ENCODE peak calls at places on chromosomes 16 and 17, in seven cellular contexts. One of them, this sample, is unnamed.

GRCh38 chr17:56903560-56903959 is 10.3 kb downstream of the TRIM25 start:
- DNase-seq in pancreas: no peak
- DNase-seq in NAMALWA: no peak
- DNase-seq in endothelial cell: no peak
- DNase-seq in Caco-2: no peak
- DNase-seq in H54: no peak
- DNase-seq in activated CD8-positive, alpha-beta memory T cell treated with anti-CD3 and anti-CD28 coated beads for 4 hours: no peak
- DNase-seq in this sample: no peak

GRCh38 chr17:83096401-83097220 is 17.2 kb downstream of the METRNL start:
- DNase-seq in pancreas: peak; percentile 86
- DNase-seq in NAMALWA: peak; percentile 31
- DNase-seq in endothelial cell: no peak
- DNase-seq in Caco-2: no peak
- DNase-seq in H54: no peak
- DNase-seq in activated CD8-positive, alpha-beta memory T cell treated with anti-CD3 and anti-CD28 coated beads for 4 hours: no peak
- DNase-seq in this sample: no peak

GRCh38 chr17:27565874-27566672 is 64.9 kb upstream of the LGALS9 start:
- DNase-seq in pancreas: no peak
- DNase-seq in NAMALWA: no peak
- DNase-seq in endothelial cell: no peak
- DNase-seq in Caco-2: no peak
- DNase-seq in H54: no peak
- DNase-seq in activated CD8-positive, alpha-beta memory T cell treated with anti-CD3 and anti-CD28 coated beads for 4 hours: no peak
- DNase-seq in this sample: no peak

GRCh38 chr17:8572767-8573166 is 57.8 kb downstream of the MYH10 start:
- DNase-seq in pancreas: no peak
- DNase-seq in NAMALWA: no peak
- DNase-seq in endothelial cell: no peak
- DNase-seq in Caco-2: no peak
- DNase-seq in H54: no peak
- DNase-seq in activated CD8-positive, alpha-beta memory T cell treated with anti-CD3 and anti-CD28 coated beads for 4 hours: no peak
- DNase-seq in this sample: no peak

GRCh38 chr17:1773755-1774181 is 11.9 kb downstream of the SERPINF1 start:
- DNase-seq in pancreas: no peak
- DNase-seq in NAMALWA: no peak
- DNase-seq in endothelial cell: no peak
- DNase-seq in Caco-2: no peak
- DNase-seq in H54: no peak
- DNase-seq in activated CD8-positive, alpha-beta memory T cell treated with anti-CD3 and anti-CD28 coated beads for 4 hours: no peak
- DNase-seq in this sample: no peak

GRCh38 chr17:52841971-52842370 is 683.5 kb upstream of the CA10 start:
- DNase-seq in pancreas: no peak
- DNase-seq in NAMALWA: no peak
- DNase-seq in endothelial cell: no peak
- DNase-seq in Caco-2: no peak
- DNase-seq in H54: no peak
- DNase-seq in activated CD8-positive, alpha-beta memory T cell treated with anti-CD3 and anti-CD28 coated beads for 4 hours: no peak
- DNase-seq in this sample: no peak

GRCh38 chr16:89178453-89179147 is 7.1 kb downstream of the CDH15 start:
- DNase-seq in pancreas: no peak
- DNase-seq in NAMALWA: no peak
- DNase-seq in endothelial cell: no peak
- DNase-seq in Caco-2: no peak
- DNase-seq in H54: no peak
- DNase-seq in activated CD8-positive, alpha-beta memory T cell treated with anti-CD3 and anti-CD28 coated beads for 4 hours: no peak
- DNase-seq in this sample: no peak

GRCh38 chr16:69150146-69150865 is 17.9 kb downstream of the UTP4 start:
- DNase-seq in pancreas: peak; percentile 55
- DNase-seq in NAMALWA: peak; percentile 82
- DNase-seq in endothelial cell: peak; percentile 69
- DNase-seq in Caco-2: peak; percentile 81
- DNase-seq in H54: peak; percentile 42
- DNase-seq in activated CD8-positive, alpha-beta memory T cell treated with anti-CD3 and anti-CD28 coated beads for 4 hours: peak; percentile 24
- DNase-seq in this sample: peak; percentile 87

GRCh38 chr17:69282002-69282401 is 44.9 kb downstream of the ABCA5 start:
- DNase-seq in pancreas: no peak
- DNase-seq in NAMALWA: no peak
- DNase-seq in endothelial cell: no peak
- DNase-seq in Caco-2: no peak
- DNase-seq in H54: no peak
- DNase-seq in activated CD8-positive, alpha-beta memory T cell treated with anti-CD3 and anti-CD28 coated beads for 4 hours: no peak
- DNase-seq in this sample: no peak

GRCh38 chr17:58381124-58381838 is 29.3 kb upstream of the SUPT4H1 start:
- DNase-seq in pancreas: peak; percentile 51
- DNase-seq in NAMALWA: no peak
- DNase-seq in endothelial cell: no peak
- DNase-seq in Caco-2: peak; percentile 86
- DNase-seq in H54: no peak
- DNase-seq in activated CD8-positive, alpha-beta memory T cell treated with anti-CD3 and anti-CD28 coated beads for 4 hours: no peak
- DNase-seq in this sample: no peak

GRCh38 chr16:761580-761979 is 1.0 kb downstream of the MSLN start:
- DNase-seq in pancreas: no peak
- DNase-seq in NAMALWA: no peak
- DNase-seq in endothelial cell: no peak
- DNase-seq in Caco-2: no peak
- DNase-seq in H54: no peak
- DNase-seq in activated CD8-positive, alpha-beta memory T cell treated with anti-CD3 and anti-CD28 coated beads for 4 hours: no peak
- DNase-seq in this sample: no peak

GRCh38 chr16:7835032-7835431 is 502.4 kb downstream of the RBFOX1 start:
- DNase-seq in pancreas: no peak
- DNase-seq in NAMALWA: no peak
- DNase-seq in endothelial cell: no peak
- DNase-seq in Caco-2: no peak
- DNase-seq in H54: no peak
- DNase-seq in activated CD8-positive, alpha-beta memory T cell treated with anti-CD3 and anti-CD28 coated beads for 4 hours: no peak
- DNase-seq in this sample: no peak

GRCh38 chr17:58049533-58049932 is 33.7 kb upstream of the DYNLL2 start:
- DNase-seq in pancreas: no peak
- DNase-seq in NAMALWA: no peak
- DNase-seq in endothelial cell: no peak
- DNase-seq in Caco-2: no peak
- DNase-seq in H54: no peak
- DNase-seq in activated CD8-positive, alpha-beta memory T cell treated with anti-CD3 and anti-CD28 coated beads for 4 hours: no peak
- DNase-seq in this sample: no peak

GRCh38 chr17:22507823-22508222 is 815.5 kb downstream of the KCNJ18 start:
- DNase-seq in pancreas: no peak
- DNase-seq in NAMALWA: peak; percentile 44
- DNase-seq in endothelial cell: no peak
- DNase-seq in Caco-2: peak; percentile 11
- DNase-seq in H54: no peak
- DNase-seq in activated CD8-positive, alpha-beta memory T cell treated with anti-CD3 and anti-CD28 coated beads for 4 hours: no peak
- DNase-seq in this sample: peak; percentile 92

GRCh38 chr17:56806949-56807348 is 26.8 kb downstream of the C17orf67 start:
- DNase-seq in pancreas: no peak
- DNase-seq in NAMALWA: no peak
- DNase-seq in endothelial cell: no peak
- DNase-seq in Caco-2: no peak
- DNase-seq in H54: no peak
- DNase-seq in activated CD8-positive, alpha-beta memory T cell treated with anti-CD3 and anti-CD28 coated beads for 4 hours: no peak
- DNase-seq in this sample: no peak

GRCh38 chr17:21375757-21376584 is at the start of gene KCNJ12:
- DNase-seq in pancreas: no peak
- DNase-seq in NAMALWA: peak; percentile 2
- DNase-seq in endothelial cell: no peak
- DNase-seq in Caco-2: peak; percentile 36
- DNase-seq in H54: no peak
- DNase-seq in activated CD8-positive, alpha-beta memory T cell treated with anti-CD3 and anti-CD28 coated beads for 4 hours: no peak
- DNase-seq in this sample: no peak

GRCh38 chr16:50208460-50208931 is 55.4 kb downstream of the TENT4B start:
- DNase-seq in pancreas: no peak
- DNase-seq in NAMALWA: no peak
- DNase-seq in endothelial cell: no peak
- DNase-seq in Caco-2: no peak
- DNase-seq in H54: peak; percentile 42
- DNase-seq in activated CD8-positive, alpha-beta memory T cell treated with anti-CD3 and anti-CD28 coated beads for 4 hours: no peak
- DNase-seq in this sample: peak; percentile 31

GRCh38 chr17:48818361-48818841 is 1.4 kb upstream of the TTLL6 start:
- DNase-seq in pancreas: no peak
- DNase-seq in NAMALWA: no peak
- DNase-seq in endothelial cell: no peak
- DNase-seq in Caco-2: no peak
- DNase-seq in H54: no peak
- DNase-seq in activated CD8-positive, alpha-beta memory T cell treated with anti-CD3 and anti-CD28 coated beads for 4 hours: no peak
- DNase-seq in this sample: peak; percentile 26

This sample was measured in Karpas-422.